ENCODE peak calls at places on chromosomes 4 and X, in five cellular contexts. N is stomach, C is PC-3, E is left ventricle myocardium inferior, L is suprapubic skin. F is an unnamed sample.

GRCh38 chrX:2243913-2244460 is 256.8 kb downstream of the DHRSX start:
- DNase-seq in N (no peak), C (no peak), E (no peak), L (no peak), F (no peak)

GRCh38 chr4:6410078-6410477 is 62.3 kb downstream of the PPP2R2C start:
- DNase-seq in N (no peak), C (no peak), E (no peak), L (no peak), F (no peak)

GRCh38 chrX:108735087-108735679 is 1.2 kb downstream of the IRS4 start:
- DNase-seq in N (no peak), C (no peak), E (no peak), L (no peak), F (no peak)

GRCh38 chr4:62544428-62544827 is 1344.3 kb downstream of the ADGRL3 start:
- DNase-seq in N (no peak), C (peak; percentile 25), E (no peak), L (no peak), F (no peak)

GRCh38 chrX:150693782-150694574 is 782 bp downstream of the MTMR1 start:
- DNase-seq in N (peak; percentile 66), C (peak; percentile 91), E (peak; percentile 30), L (peak; percentile 77), F (peak; percentile 91)

GRCh38 chr4:78645853-78646757 is 94.5 kb downstream of the ANXA3 start:
- DNase-seq in N (peak; percentile 73), C (peak; percentile 91), E (peak; percentile 69), L (peak; percentile 87), F (no peak)

GRCh38 chrX:4091046-4091760 is 377.8 kb upstream of the PRKX start:
- DNase-seq in N (no peak), C (peak; percentile 4), E (no peak), L (no peak), F (no peak)

GRCh38 chrX:102599950-102600579 is 750 bp downstream of the ARMCX5 start:
- DNase-seq in N (no peak), C (peak; percentile 19), E (no peak), L (no peak), F (no peak)

GRCh38 chrX:70478521-70478920 is 33.9 kb downstream of the DLG3 start:
- DNase-seq in N (no peak), C (no peak), E (no peak), L (no peak), F (no peak)

GRCh38 chrX:70477734-70478075 is 33.1 kb downstream of the DLG3 start:
- DNase-seq in N (no peak), C (no peak), E (no peak), L (no peak), F (no peak)

GRCh38 chrX:70479970-70480659 is 35.5 kb downstream of the DLG3 start:
- DNase-seq in N (peak; percentile 43), C (peak; percentile 44), E (no peak), L (no peak), F (no peak)

GRCh38 chrX:70480660-70481018 is 36.0 kb downstream of the DLG3 start:
- DNase-seq in N (no peak), C (no peak), E (peak; percentile 35), L (no peak), F (no peak)

GRCh38 chrX:70479197-70479969 is 34.7 kb downstream of the DLG3 start:
- DNase-seq in N (no peak), C (peak; percentile 88), E (no peak), L (no peak), F (no peak)
- H3K27ac ChIP-seq in N (peak overlapping the region; percentile 83), C (peak overlapping the region; percentile 99), E (peak overlapping the region; percentile 87), L (peak overlapping the region; percentile 54), F (no peak overlapping the region)

GRCh38 chr4:165079476-165079875 is 25.8 kb downstream of the TRIM75 start:
- DNase-seq in N (no peak), C (peak; percentile 31), E (peak; percentile 43), L (no peak), F (no peak)

GRCh38 chr4:165077034-165077578 is 23.4 kb downstream of the TRIM75 start:
- DNase-seq in N (no peak), C (no peak), E (no peak), L (no peak), F (no peak)
- H3K27ac ChIP-seq in N (no peak overlapping the region), C (no peak overlapping the region), E (no peak overlapping the region), L (no peak overlapping the region), F (no peak overlapping the region)

DNA sequence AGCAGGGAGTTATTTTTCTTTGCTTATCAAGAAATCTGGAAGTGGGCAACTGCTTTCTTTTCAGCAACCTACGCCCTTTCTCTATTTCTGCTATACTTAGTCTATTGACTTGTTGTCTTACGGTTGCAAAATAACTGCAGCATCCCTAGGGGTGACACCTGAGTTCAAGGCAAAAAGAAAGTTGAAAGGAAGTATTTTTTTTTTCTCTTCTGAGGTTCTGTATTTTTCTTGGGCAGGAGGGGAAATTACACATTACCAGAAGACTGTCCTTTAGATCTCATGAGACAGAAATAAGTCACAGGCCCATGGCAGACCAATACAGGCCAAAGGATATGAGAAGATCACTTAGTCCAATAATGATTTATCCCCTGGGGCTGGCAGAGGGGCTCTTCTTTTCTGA is 204.7 kb upstream of the CASK start:
- DNase-seq in N (no peak), C (no peak), E (no peak), L (no peak), F (peak; percentile 77)
- H3K27ac ChIP-seq in N (no peak overlapping the region), C (no peak overlapping the region), E (no peak overlapping the region), L (no peak overlapping the region), F (no peak overlapping the region)

DNA sequence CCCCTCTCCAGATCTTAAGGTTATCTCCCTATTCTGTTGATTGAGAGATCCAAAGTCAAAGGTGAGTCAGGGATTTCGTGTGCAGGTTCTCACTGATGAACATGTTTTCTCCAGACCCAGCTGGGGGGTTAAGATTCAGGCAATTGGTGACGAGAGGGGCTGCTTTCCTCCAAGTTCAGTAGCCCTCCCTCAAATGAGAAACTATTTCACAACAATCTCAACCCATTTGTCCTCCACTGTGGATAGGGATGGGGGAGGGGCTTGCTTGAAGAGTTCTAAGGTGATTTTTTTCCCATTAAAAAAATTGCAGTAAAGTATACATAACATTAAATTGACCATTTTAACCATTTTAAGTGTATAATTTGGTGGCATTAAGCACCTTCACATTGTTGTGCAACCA is 175.7 kb downstream of the SHROOM3 start:
- DNase-seq in N (no peak), C (no peak), E (no peak), L (no peak), F (no peak)
- H3K27ac ChIP-seq in N (peak overlapping the region; percentile 93), C (no peak overlapping the region), E (no peak overlapping the region), L (peak overlapping the region; percentile 52), F (no peak overlapping the region)

DNA sequence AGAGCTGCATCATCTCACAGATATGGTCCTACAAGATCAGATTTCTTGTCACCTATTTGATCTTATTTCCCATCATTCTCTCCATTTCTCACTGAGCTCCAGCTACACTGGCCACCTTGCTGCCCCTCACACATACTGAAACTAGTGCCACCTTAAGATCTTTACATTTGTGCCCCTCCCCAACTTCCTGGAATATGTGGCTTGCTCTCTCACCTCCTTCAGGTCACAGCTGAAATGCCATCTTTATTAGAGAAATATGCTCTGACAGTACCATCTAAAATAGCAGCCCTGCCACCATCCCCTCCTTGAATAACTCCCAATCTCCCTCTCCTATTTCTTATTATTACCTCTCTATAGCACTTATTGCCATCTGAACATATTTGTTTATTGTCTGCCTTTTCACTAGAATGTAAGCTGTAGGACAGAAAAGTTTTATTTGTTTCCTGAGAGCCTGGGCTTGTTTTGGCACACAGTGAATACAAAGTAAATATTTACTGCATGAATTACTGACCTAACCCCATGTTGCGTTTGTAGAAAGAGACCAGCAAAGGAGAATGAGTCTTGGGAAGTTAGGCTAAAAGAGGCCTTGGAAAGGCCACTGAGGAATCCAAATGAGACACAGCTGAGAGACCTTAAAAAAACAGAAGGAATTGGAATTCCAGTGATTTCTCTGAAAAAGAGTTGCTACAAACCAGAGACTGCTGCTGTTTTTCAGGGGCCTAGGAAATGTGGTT is 22.7 kb downstream of the DYNLT3 start:
- DNase-seq in N (no peak), C (peak; percentile 47), E (no peak), L (no peak), F (no peak)
- H3K27ac ChIP-seq in N (no peak overlapping the region), C (peak overlapping the region; percentile 48), E (no peak overlapping the region), L (no peak overlapping the region), F (no peak overlapping the region)

GRCh38 chr4:186727977-186728519 is 4.4 kb upstream of the FAT1 start:
- DNase-seq in N (no peak), C (peak; percentile 40), E (no peak), L (no peak), F (no peak)

GRCh38 chr4:186726440-186727148 is 2.9 kb upstream of the FAT1 start:
- DNase-seq in N (peak; percentile 65), C (peak; percentile 68), E (peak; percentile 67), L (no peak), F (no peak)

GRCh38 chr4:186727149-186727976 is 3.7 kb upstream of the FAT1 start:
- DNase-seq in N (no peak), C (peak; percentile 15), E (no peak), L (no peak), F (no peak)

GRCh38 chr4:186729856-186730255 is 6.2 kb upstream of the FAT1 start:
- DNase-seq in N (no peak), C (peak; percentile 4), E (no peak), L (no peak), F (no peak)

GRCh38 chr4:186728631-186729271 is 5.1 kb upstream of the FAT1 start:
- DNase-seq in N (no peak), C (peak; percentile 88), E (no peak), L (no peak), F (no peak)
- H3K27ac ChIP-seq in N (no peak overlapping the region), C (peak overlapping the region; percentile 90), E (no peak overlapping the region), L (no peak overlapping the region), F (no peak overlapping the region)

GRCh38 chr4:109994415-109994827 is 81.7 kb downstream of the EGF start:
- DNase-seq in N (no peak), C (no peak), E (no peak), L (no peak), F (no peak)
- H3K27ac ChIP-seq in N (no peak overlapping the region), C (no peak overlapping the region), E (no peak overlapping the region), L (no peak overlapping the region), F (no peak overlapping the region)

GRCh38 chr4:111977419-111977965 is 167.8 kb upstream of the FAM241A start:
- DNase-seq in N (no peak), C (no peak), E (no peak), L (no peak), F (no peak)
- H3K27ac ChIP-seq in N (no peak overlapping the region), C (no peak overlapping the region), E (no peak overlapping the region), L (no peak overlapping the region), F (no peak overlapping the region)